ENCODE peak calls at places on chromosomes 3 and 15, in seven cellular contexts. M, V, T, D, X, F and K are unnamed samples.

GRCh38 chr15:99504071-99504822 is 61.5 kb upstream of the MEF2A start:
- DNase-seq in T (no peak), V (peak), M (no peak), D (no peak), X (no peak), F (no peak), K (no peak)

GRCh38 chr3:420584-420983 is 224.0 kb downstream of the CHL1 start:
- DNase-seq in M (no peak), D (no peak), T (no peak), X (no peak), V (no peak), F (no peak), K (no peak)

GRCh38 chr15:43775411-43775965 is 1.3 kb downstream of the ELL3 start:
- DNase-seq in V (no peak), F (no peak), D (peak), X (no peak), T (peak), M (no peak), K (no peak)

GRCh38 chr15:63324770-63325169 is 47.4 kb downstream of the APH1B start:
- DNase-seq in M (no peak), D (no peak), X (no peak), F (no peak), T (no peak), V (no peak), K (no peak)

GRCh38 chr15:85646538-85647091 is 148.1 kb downstream of the KLHL25 start:
- DNase-seq in X (no peak), V (no peak), F (no peak), M (no peak), D (no peak), T (peak), K (no peak)

GRCh38 chr3:127422663-127423375 is 135.0 kb upstream of the PRR20G start:
- DNase-seq in F (no peak), T (no peak), V (no peak), M (no peak), X (no peak), D (no peak), K (no peak)

GRCh38 chr15:62647195-62647865 is 395.2 kb upstream of the TPM1 start:
- DNase-seq in D (peak), X (no peak), M (no peak), V (no peak), T (peak), F (peak), K (no peak)

GRCh38 chr3:48855681-48856447 is 8.2 kb upstream of the PRKAR2A start:
- DNase-seq in V (no peak), T (peak), M (no peak), F (no peak), X (no peak), D (peak), K (no peak)

GRCh38 chr15:65044724-65045481 is at the start of gene SLC51B:
- DNase-seq in M (no peak), D (no peak), T (no peak), V (no peak), X (no peak), F (no peak), K (peak)

GRCh38 chr3:24773798-24774197 is 279.1 kb upstream of the THRB start:
- DNase-seq in X (peak), V (no peak), T (peak), F (peak), M (peak), D (peak), K (peak)

GRCh38 chr3:67154429-67154828 is 156.3 kb downstream of the KBTBD8 start:
- DNase-seq in X (no peak), M (no peak), T (no peak), V (no peak), D (no peak), F (no peak), K (no peak)

GRCh38 chr3:190427108-190427507 is 22.6 kb downstream of the TMEM207 start:
- DNase-seq in X (no peak), M (no peak), V (no peak), F (no peak), D (no peak), T (no peak), K (no peak)

GRCh38 chr3:43627360-43627759 is 5.5 kb upstream of the ANO10 start:
- DNase-seq in T (no peak), D (no peak), V (no peak), X (no peak), M (no peak), F (no peak), K (no peak)

GRCh38 chr15:41607033-41607432 is 48.0 kb downstream of the TYRO3 start:
- DNase-seq in X (no peak), V (no peak), M (no peak), T (peak), F (peak), D (no peak), K (no peak)

GRCh38 chr3:352599-352998 is 156.0 kb downstream of the CHL1 start:
- DNase-seq in V (no peak), T (no peak), M (no peak), D (no peak), X (no peak), F (no peak), K (no peak)

GRCh38 chr3:124384527-124384926 is 345.7 kb upstream of the UMPS start:
- DNase-seq in D (no peak), V (no peak), T (no peak), X (no peak), M (no peak), F (no peak), K (no peak)

GRCh38 chr3:36312351-36312750 is 68.0 kb upstream of the STAC start:
- DNase-seq in T (peak), F (no peak), X (no peak), M (no peak), D (no peak), V (no peak), K (no peak)

GRCh38 chr3:61530355-61530754 is 31.0 kb upstream of the PTPRG start:
- DNase-seq in M (no peak), V (no peak), T (peak), X (no peak), F (no peak), D (no peak), K (no peak)

GRCh38 chr15:34049096-34049495 is 10.1 kb upstream of the AVEN start:
- DNase-seq in V (no peak), X (no peak), M (no peak), F (peak), T (peak), D (no peak), K (no peak)

GRCh38 chr3:159895430-159895829 is 93.2 kb upstream of the IL12A start:
- DNase-seq in D (no peak), M (no peak), V (no peak), T (no peak), F (no peak), X (no peak), K (no peak)

GRCh38 chr3:171781711-171782127 is 28.6 kb downstream of the PLD1 start:
- DNase-seq in X (no peak), F (no peak), D (no peak), M (no peak), V (no peak), T (peak), K (no peak)

GRCh38 chr3:108780235-108780634 is 23.0 kb upstream of the RETNLB start:
- DNase-seq in X (no peak), M (no peak), D (no peak), T (no peak), F (no peak), V (no peak), K (no peak)

GRCh38 chr15:23532019-23532418 is 33.5 kb upstream of the MKRN3 start:
- DNase-seq in F (peak), X (no peak), T (no peak), V (no peak), M (no peak), D (no peak), K (no peak)

GRCh38 chr3:185586644-185586964 is 509 bp downstream of the SENP2 start:
- DNase-seq in F (no peak), D (no peak), X (no peak), V (no peak), M (no peak), T (no peak), K (no peak)